ENCODE peak calls at places on chromosome 17, in ten cellular contexts. One of them, this sample, is unnamed.

GRCh38 chr17:57945999-57946797 is 9.0 kb downstream of the CUEDC1 start:
- DNase-seq in breast epithelium: no peak
- DNase-seq in prostate gland: peak; percentile 73
- DNase-seq in Caco-2: no peak
- DNase-seq in testis: no peak
- DNase-seq in GM12865: peak; percentile 53
- DNase-seq in transverse colon: no peak
- DNase-seq in fibroblast of lung: peak; percentile 42
- DNase-seq in CD4-positive, CD25-positive, alpha-beta regulatory T cell: no peak
- DNase-seq in bronchial epithelial cell: peak; percentile 92
- DNase-seq in this sample: no peak

GRCh38 chr17:79065105-79065670 is 9.4 kb upstream of the ENGASE start:
- DNase-seq in transverse colon: peak; percentile 75
- DNase-seq in testis: peak; percentile 55
- DNase-seq in bronchial epithelial cell: peak; percentile 27
- DNase-seq in prostate gland: peak; percentile 49
- DNase-seq in fibroblast of lung: peak; percentile 60
- DNase-seq in Caco-2: peak; percentile 59
- DNase-seq in CD4-positive, CD25-positive, alpha-beta regulatory T cell: peak; percentile 42
- DNase-seq in breast epithelium: no peak
- DNase-seq in GM12865: peak; percentile 42
- DNase-seq in this sample: no peak

GRCh38 chr17:38926290-38927070 is 1.1 kb downstream of the LASP1NB start:
- DNase-seq in breast epithelium: no peak
- DNase-seq in GM12865: peak; percentile 59
- DNase-seq in bronchial epithelial cell: no peak
- DNase-seq in transverse colon: no peak
- DNase-seq in CD4-positive, CD25-positive, alpha-beta regulatory T cell: no peak
- DNase-seq in fibroblast of lung: no peak
- DNase-seq in testis: peak; percentile 12
- DNase-seq in Caco-2: no peak
- DNase-seq in prostate gland: no peak
- DNase-seq in this sample: no peak

GRCh38 chr17:44556114-44556853 is 1.0 kb upstream of the FZD2 start:
- DNase-seq in bronchial epithelial cell: peak; percentile 35
- DNase-seq in transverse colon: peak; percentile 47
- DNase-seq in breast epithelium: no peak
- DNase-seq in CD4-positive, CD25-positive, alpha-beta regulatory T cell: no peak
- DNase-seq in GM12865: peak; percentile 59
- DNase-seq in fibroblast of lung: peak; percentile 80
- DNase-seq in testis: peak; percentile 63
- DNase-seq in Caco-2: peak; percentile 55
- DNase-seq in prostate gland: no peak
- DNase-seq in this sample: peak; percentile 52

GRCh38 chr17:39699818-39700147 is at the start of gene ERBB2:
- DNase-seq in testis: peak; percentile 67
- DNase-seq in GM12865: no peak
- DNase-seq in fibroblast of lung: peak; percentile 73
- DNase-seq in prostate gland: peak; percentile 86
- DNase-seq in Caco-2: peak; percentile 79
- DNase-seq in breast epithelium: peak; percentile 89
- DNase-seq in CD4-positive, CD25-positive, alpha-beta regulatory T cell: no peak
- DNase-seq in transverse colon: peak; percentile 88
- DNase-seq in bronchial epithelial cell: peak; percentile 71
- DNase-seq in this sample: no peak

GRCh38 chr17:50354776-50355175 is 8.8 kb downstream of the XYLT2 start:
- DNase-seq in bronchial epithelial cell: no peak
- DNase-seq in testis: no peak
- DNase-seq in fibroblast of lung: no peak
- DNase-seq in GM12865: no peak
- DNase-seq in prostate gland: no peak
- DNase-seq in CD4-positive, CD25-positive, alpha-beta regulatory T cell: no peak
- DNase-seq in Caco-2: no peak
- DNase-seq in transverse colon: no peak
- DNase-seq in breast epithelium: no peak
- DNase-seq in this sample: no peak

GRCh38 chr17:8791910-8792270 is 7.3 kb downstream of the MFSD6L start:
- DNase-seq in testis: no peak
- DNase-seq in bronchial epithelial cell: peak; percentile 54
- DNase-seq in CD4-positive, CD25-positive, alpha-beta regulatory T cell: no peak
- DNase-seq in breast epithelium: no peak
- DNase-seq in prostate gland: no peak
- DNase-seq in Caco-2: no peak
- DNase-seq in GM12865: peak; percentile 17
- DNase-seq in fibroblast of lung: peak; percentile 49
- DNase-seq in transverse colon: no peak
- DNase-seq in this sample: no peak

GRCh38 chr17:44502598-44503079 is 567 bp downstream of the GPATCH8 start:
- DNase-seq in prostate gland: no peak
- DNase-seq in breast epithelium: no peak
- DNase-seq in CD4-positive, CD25-positive, alpha-beta regulatory T cell: no peak
- DNase-seq in fibroblast of lung: peak; percentile 23
- DNase-seq in bronchial epithelial cell: peak; percentile 61
- DNase-seq in testis: peak; percentile 44
- DNase-seq in GM12865: peak; percentile 18
- DNase-seq in transverse colon: no peak
- DNase-seq in Caco-2: no peak
- DNase-seq in this sample: no peak

GRCh38 chr17:82927661-82928601 is 88.1 kb upstream of the ZNF750 start:
- DNase-seq in Caco-2: no peak
- DNase-seq in bronchial epithelial cell: no peak
- DNase-seq in GM12865: no peak
- DNase-seq in CD4-positive, CD25-positive, alpha-beta regulatory T cell: no peak
- DNase-seq in transverse colon: no peak
- DNase-seq in fibroblast of lung: no peak
- DNase-seq in testis: no peak
- DNase-seq in prostate gland: no peak
- DNase-seq in breast epithelium: no peak
- DNase-seq in this sample: no peak

GRCh38 chr17:237406-237955 is 56.0 kb upstream of the DOC2B start:
- DNase-seq in CD4-positive, CD25-positive, alpha-beta regulatory T cell: no peak
- DNase-seq in testis: no peak
- DNase-seq in fibroblast of lung: no peak
- DNase-seq in breast epithelium: no peak
- DNase-seq in GM12865: no peak
- DNase-seq in Caco-2: no peak
- DNase-seq in bronchial epithelial cell: no peak
- DNase-seq in transverse colon: peak; percentile 3
- DNase-seq in prostate gland: no peak
- DNase-seq in this sample: no peak

GRCh38 chr17:58968662-58969061 is 138.0 kb downstream of the TRIM37 start:
- DNase-seq in Caco-2: no peak
- DNase-seq in transverse colon: no peak
- DNase-seq in CD4-positive, CD25-positive, alpha-beta regulatory T cell: no peak
- DNase-seq in bronchial epithelial cell: no peak
- DNase-seq in prostate gland: no peak
- DNase-seq in GM12865: no peak
- DNase-seq in breast epithelium: no peak
- DNase-seq in testis: no peak
- DNase-seq in fibroblast of lung: no peak
- DNase-seq in this sample: no peak

DNA sequence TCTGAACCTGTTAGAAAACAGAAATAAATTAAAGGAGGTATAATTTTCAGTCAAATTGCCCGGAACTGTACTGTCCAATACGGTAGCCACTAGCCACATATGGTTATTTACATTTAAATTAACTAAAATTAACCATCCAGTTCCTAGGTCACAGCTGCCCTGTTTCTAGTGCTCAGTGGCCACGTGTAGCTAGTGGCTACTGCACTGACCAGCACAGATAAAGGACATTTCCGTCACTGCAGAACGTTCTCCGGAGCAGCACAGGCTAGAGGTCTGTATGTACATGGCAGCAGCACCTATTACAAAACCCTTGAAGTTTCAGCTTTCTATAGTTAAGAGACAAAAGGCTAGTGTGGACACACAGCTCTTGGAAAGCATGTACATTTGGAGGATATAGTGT is 33.7 kb downstream of the CPSF4L start:
- DNase-seq in prostate gland: no peak
- DNase-seq in transverse colon: no peak
- DNase-seq in Caco-2: no peak
- DNase-seq in breast epithelium: no peak
- DNase-seq in fibroblast of lung: no peak
- DNase-seq in GM12865: no peak
- DNase-seq in CD4-positive, CD25-positive, alpha-beta regulatory T cell: no peak
- DNase-seq in bronchial epithelial cell: no peak
- DNase-seq in testis: peak; percentile 36
- DNase-seq in this sample: no peak
- H3K4me3 ChIP-seq in prostate gland: no peak overlapping the region
- H3K4me3 ChIP-seq in transverse colon: no peak overlapping the region
- H3K4me3 ChIP-seq in Caco-2: no peak overlapping the region
- H3K4me3 ChIP-seq in breast epithelium: no peak overlapping the region
- H3K4me3 ChIP-seq in fibroblast of lung: no peak overlapping the region
- H3K4me3 ChIP-seq in GM12865: no peak overlapping the region
- H3K4me3 ChIP-seq in CD4-positive, CD25-positive, alpha-beta regulatory T cell: peak overlapping the region; percentile 76
- H3K4me3 ChIP-seq in bronchial epithelial cell: no peak overlapping the region
- H3K4me3 ChIP-seq in testis: no peak overlapping the region
- H3K4me3 ChIP-seq in this sample: no peak overlapping the region

GRCh38 chr17:63120406-63120805 is 154.4 kb downstream of the TANC2 start:
- DNase-seq in transverse colon: no peak
- DNase-seq in testis: no peak
- DNase-seq in Caco-2: no peak
- DNase-seq in GM12865: no peak
- DNase-seq in fibroblast of lung: peak; percentile 28
- DNase-seq in bronchial epithelial cell: peak; percentile 23
- DNase-seq in breast epithelium: no peak
- DNase-seq in prostate gland: no peak
- DNase-seq in CD4-positive, CD25-positive, alpha-beta regulatory T cell: no peak
- DNase-seq in this sample: no peak
- H3K4me3 ChIP-seq in transverse colon: no peak overlapping the region
- H3K4me3 ChIP-seq in testis: no peak overlapping the region
- H3K4me3 ChIP-seq in Caco-2: no peak overlapping the region
- H3K4me3 ChIP-seq in GM12865: no peak overlapping the region
- H3K4me3 ChIP-seq in fibroblast of lung: no peak overlapping the region
- H3K4me3 ChIP-seq in bronchial epithelial cell: no peak overlapping the region
- H3K4me3 ChIP-seq in breast epithelium: no peak overlapping the region
- H3K4me3 ChIP-seq in prostate gland: no peak overlapping the region
- H3K4me3 ChIP-seq in CD4-positive, CD25-positive, alpha-beta regulatory T cell: no peak overlapping the region
- H3K4me3 ChIP-seq in this sample: no peak overlapping the region

DNA sequence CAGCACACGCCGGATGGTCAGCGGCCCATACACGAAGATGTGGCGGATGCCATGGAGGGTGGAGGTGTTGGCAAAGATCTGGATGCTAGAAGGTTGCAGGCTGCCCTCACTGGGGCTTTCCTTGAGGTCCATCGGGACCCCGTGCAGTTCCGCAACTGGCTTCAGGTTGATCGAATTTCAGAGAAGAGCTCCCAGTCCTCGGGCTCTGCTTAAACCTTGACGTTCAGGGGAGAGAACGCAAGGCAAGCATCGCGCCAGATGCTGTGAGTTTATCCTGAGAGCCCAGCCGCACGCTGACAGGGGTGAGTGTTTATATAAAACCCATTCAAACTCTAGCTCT is 98.7 kb upstream of the CCL2 start:
- DNase-seq in prostate gland: no peak
- DNase-seq in fibroblast of lung: no peak
- DNase-seq in transverse colon: no peak
- DNase-seq in bronchial epithelial cell: no peak
- DNase-seq in breast epithelium: no peak
- DNase-seq in testis: no peak
- DNase-seq in GM12865: no peak
- DNase-seq in CD4-positive, CD25-positive, alpha-beta regulatory T cell: no peak
- DNase-seq in Caco-2: no peak
- DNase-seq in this sample: no peak
- H3K4me3 ChIP-seq in prostate gland: no peak overlapping the region
- H3K4me3 ChIP-seq in fibroblast of lung: no peak overlapping the region
- H3K4me3 ChIP-seq in transverse colon: no peak overlapping the region
- H3K4me3 ChIP-seq in bronchial epithelial cell: no peak overlapping the region
- H3K4me3 ChIP-seq in breast epithelium: no peak overlapping the region
- H3K4me3 ChIP-seq in testis: peak overlapping the region; percentile 21
- H3K4me3 ChIP-seq in GM12865: no peak overlapping the region
- H3K4me3 ChIP-seq in CD4-positive, CD25-positive, alpha-beta regulatory T cell: no peak overlapping the region
- H3K4me3 ChIP-seq in Caco-2: no peak overlapping the region
- H3K4me3 ChIP-seq in this sample: no peak overlapping the region

GRCh38 chr17:80264048-80264792 is 3.6 kb downstream of the RNF213 start:
- DNase-seq in testis: no peak
- DNase-seq in transverse colon: peak; percentile 55
- DNase-seq in bronchial epithelial cell: no peak
- DNase-seq in Caco-2: no peak
- DNase-seq in prostate gland: no peak
- DNase-seq in breast epithelium: no peak
- DNase-seq in CD4-positive, CD25-positive, alpha-beta regulatory T cell: peak; percentile 37
- DNase-seq in fibroblast of lung: no peak
- DNase-seq in GM12865: peak; percentile 80
- DNase-seq in this sample: peak; percentile 63

GRCh38 chr17:80262291-80262690 is 1.6 kb downstream of the RNF213 start:
- DNase-seq in fibroblast of lung: no peak
- DNase-seq in Caco-2: no peak
- DNase-seq in testis: no peak
- DNase-seq in transverse colon: no peak
- DNase-seq in GM12865: no peak
- DNase-seq in CD4-positive, CD25-positive, alpha-beta regulatory T cell: no peak
- DNase-seq in bronchial epithelial cell: no peak
- DNase-seq in breast epithelium: no peak
- DNase-seq in prostate gland: no peak
- DNase-seq in this sample: no peak

GRCh38 chr17:80264793-80265075 is 4.1 kb downstream of the RNF213 start:
- DNase-seq in CD4-positive, CD25-positive, alpha-beta regulatory T cell: no peak
- DNase-seq in bronchial epithelial cell: no peak
- DNase-seq in fibroblast of lung: no peak
- DNase-seq in Caco-2: no peak
- DNase-seq in breast epithelium: no peak
- DNase-seq in prostate gland: no peak
- DNase-seq in testis: no peak
- DNase-seq in GM12865: no peak
- DNase-seq in transverse colon: no peak
- DNase-seq in this sample: no peak

GRCh38 chr17:80262775-80263244 is 2.2 kb downstream of the RNF213 start:
- DNase-seq in breast epithelium: no peak
- DNase-seq in fibroblast of lung: no peak
- DNase-seq in testis: no peak
- DNase-seq in prostate gland: no peak
- DNase-seq in CD4-positive, CD25-positive, alpha-beta regulatory T cell: no peak
- DNase-seq in GM12865: no peak
- DNase-seq in transverse colon: no peak
- DNase-seq in bronchial epithelial cell: no peak
- DNase-seq in Caco-2: no peak
- DNase-seq in this sample: no peak

DNA sequence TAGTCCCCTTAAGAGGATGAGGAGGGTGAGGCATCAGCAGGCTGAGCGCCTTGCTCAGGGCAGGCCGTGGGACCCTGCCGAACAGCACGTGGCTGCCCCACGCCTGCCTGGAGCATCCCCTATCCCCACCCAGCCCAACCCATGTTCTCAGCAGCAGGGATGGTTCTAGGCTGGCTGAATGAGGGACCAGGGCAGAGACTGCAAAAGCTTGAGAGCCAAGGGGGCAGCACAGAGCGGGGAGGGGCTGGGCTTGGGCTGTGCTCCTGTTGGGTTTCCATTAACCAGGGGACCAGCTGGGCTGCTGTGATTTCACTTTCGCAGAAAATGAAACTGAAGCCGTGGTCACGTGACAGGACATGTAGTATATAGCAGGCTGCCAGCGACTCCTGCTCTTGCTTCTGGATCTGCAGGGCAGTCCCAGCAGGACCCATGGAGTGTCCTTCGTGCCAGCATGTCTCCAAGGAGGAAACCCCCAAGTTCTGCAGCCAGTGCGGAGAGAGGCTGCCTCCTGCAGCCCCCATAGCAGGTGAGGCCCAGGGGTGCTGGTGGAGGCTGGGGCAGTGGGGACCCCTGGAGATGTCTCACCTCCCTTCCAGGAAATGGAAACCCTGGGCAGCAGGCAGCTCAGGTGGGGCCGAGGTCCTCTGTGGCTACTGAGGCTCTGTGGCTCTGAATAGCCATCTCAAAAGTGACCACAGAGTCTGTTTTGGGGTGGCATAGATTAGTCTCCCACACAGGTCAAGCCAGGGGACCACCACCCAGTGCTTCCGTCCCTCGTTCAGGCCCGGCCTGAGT is 2.8 kb downstream of the RNF213 start:
- DNase-seq in CD4-positive, CD25-positive, alpha-beta regulatory T cell: peak; percentile 83
- DNase-seq in GM12865: peak; percentile 98
- DNase-seq in breast epithelium: peak; percentile 86
- DNase-seq in transverse colon: peak; percentile 94
- DNase-seq in bronchial epithelial cell: peak; percentile 46
- DNase-seq in fibroblast of lung: peak; percentile 94
- DNase-seq in prostate gland: peak; percentile 93
- DNase-seq in Caco-2: no peak
- DNase-seq in testis: peak; percentile 90
- DNase-seq in this sample: peak; percentile 97
- H3K4me3 ChIP-seq in CD4-positive, CD25-positive, alpha-beta regulatory T cell: peak overlapping the region; percentile 86
- H3K4me3 ChIP-seq in GM12865: peak overlapping the region; percentile 98
- H3K4me3 ChIP-seq in breast epithelium: peak overlapping the region; percentile 62
- H3K4me3 ChIP-seq in transverse colon: no peak overlapping the region
- H3K4me3 ChIP-seq in bronchial epithelial cell: peak overlapping the region; percentile 21
- H3K4me3 ChIP-seq in fibroblast of lung: peak overlapping the region; percentile 84
- H3K4me3 ChIP-seq in prostate gland: peak overlapping the region; percentile 32
- H3K4me3 ChIP-seq in Caco-2: no peak overlapping the region
- H3K4me3 ChIP-seq in testis: peak overlapping the region; percentile 34
- H3K4me3 ChIP-seq in this sample: peak overlapping the region; percentile 65